ENCODE peak calls at places on chromosomes 16 and 17, in nine cellular contexts. One of them, this sample, is unnamed.

GRCh38 chr17:17446666-17447155 is 30.1 kb upstream of the MED9 start:
- DNase-seq in esophagus squamous epithelium: no peak
- DNase-seq in body of pancreas: no peak
- DNase-seq in AG04450: no peak
- DNase-seq in MM.1S: no peak
- DNase-seq in fibroblast of mammary gland: no peak
- DNase-seq in transverse colon: no peak
- DNase-seq in epithelial cell of esophagus: no peak
- DNase-seq in neural crest cell: no peak
- DNase-seq in this sample: no peak

GRCh38 chr16:84368327-84368996 is at the start of gene ATP2C2:
- DNase-seq in body of pancreas: peak
- DNase-seq in epithelial cell of esophagus: peak
- DNase-seq in esophagus squamous epithelium: no peak
- DNase-seq in fibroblast of mammary gland: no peak
- DNase-seq in MM.1S: no peak
- DNase-seq in neural crest cell: no peak
- DNase-seq in AG04450: no peak
- DNase-seq in transverse colon: peak
- DNase-seq in this sample: no peak

GRCh38 chr16:79845734-79846135 is 245.2 kb upstream of the MAF start:
- DNase-seq in epithelial cell of esophagus: peak
- DNase-seq in fibroblast of mammary gland: no peak
- DNase-seq in esophagus squamous epithelium: no peak
- DNase-seq in transverse colon: no peak
- DNase-seq in MM.1S: no peak
- DNase-seq in neural crest cell: no peak
- DNase-seq in body of pancreas: no peak
- DNase-seq in AG04450: no peak
- DNase-seq in this sample: no peak

GRCh38 chr16:4882633-4883285 is 35.5 kb downstream of the UBN1 start:
- DNase-seq in epithelial cell of esophagus: peak
- DNase-seq in esophagus squamous epithelium: no peak
- DNase-seq in body of pancreas: peak
- DNase-seq in fibroblast of mammary gland: peak
- DNase-seq in AG04450: no peak
- DNase-seq in neural crest cell: no peak
- DNase-seq in transverse colon: no peak
- DNase-seq in MM.1S: no peak
- DNase-seq in this sample: no peak

GRCh38 chr17:32536736-32537646 is 50.2 kb downstream of the CDK5R1 start:
- DNase-seq in fibroblast of mammary gland: peak
- DNase-seq in AG04450: no peak
- DNase-seq in neural crest cell: no peak
- DNase-seq in body of pancreas: no peak
- DNase-seq in MM.1S: no peak
- DNase-seq in transverse colon: no peak
- DNase-seq in epithelial cell of esophagus: no peak
- DNase-seq in esophagus squamous epithelium: no peak
- DNase-seq in this sample: no peak

GRCh38 chr16:66878067-66878466 is 2.2 kb upstream of the PDP2 start:
- DNase-seq in epithelial cell of esophagus: no peak
- DNase-seq in fibroblast of mammary gland: peak
- DNase-seq in MM.1S: peak
- DNase-seq in neural crest cell: no peak
- DNase-seq in transverse colon: no peak
- DNase-seq in body of pancreas: peak
- DNase-seq in esophagus squamous epithelium: no peak
- DNase-seq in AG04450: no peak
- DNase-seq in this sample: peak

GRCh38 chr17:66730497-66730923 is 104.4 kb upstream of the CACNG5 start:
- DNase-seq in body of pancreas: no peak
- DNase-seq in epithelial cell of esophagus: no peak
- DNase-seq in esophagus squamous epithelium: no peak
- DNase-seq in transverse colon: no peak
- DNase-seq in neural crest cell: no peak
- DNase-seq in fibroblast of mammary gland: no peak
- DNase-seq in MM.1S: no peak
- DNase-seq in AG04450: no peak
- DNase-seq in this sample: no peak

GRCh38 chr16:14015948-14016347 is 55.2 kb upstream of the MRTFB start:
- DNase-seq in neural crest cell: no peak
- DNase-seq in fibroblast of mammary gland: peak
- DNase-seq in esophagus squamous epithelium: no peak
- DNase-seq in body of pancreas: peak
- DNase-seq in epithelial cell of esophagus: peak
- DNase-seq in MM.1S: no peak
- DNase-seq in AG04450: peak
- DNase-seq in transverse colon: no peak
- DNase-seq in this sample: no peak

GRCh38 chr16:74463888-74464287 is 42.6 kb upstream of the CLEC18B start:
- DNase-seq in epithelial cell of esophagus: no peak
- DNase-seq in MM.1S: no peak
- DNase-seq in transverse colon: no peak
- DNase-seq in body of pancreas: no peak
- DNase-seq in esophagus squamous epithelium: no peak
- DNase-seq in AG04450: no peak
- DNase-seq in fibroblast of mammary gland: no peak
- DNase-seq in neural crest cell: no peak
- DNase-seq in this sample: no peak

GRCh38 chr17:30922235-30922993 is 669 bp downstream of the ADAP2 start:
- DNase-seq in body of pancreas: peak
- DNase-seq in AG04450: no peak
- DNase-seq in esophagus squamous epithelium: no peak
- DNase-seq in transverse colon: peak
- DNase-seq in MM.1S: no peak
- DNase-seq in neural crest cell: no peak
- DNase-seq in epithelial cell of esophagus: no peak
- DNase-seq in fibroblast of mammary gland: no peak
- DNase-seq in this sample: peak

GRCh38 chr17:77189148-77189547 is 48.4 kb downstream of the SEC14L1 start:
- DNase-seq in transverse colon: no peak
- DNase-seq in neural crest cell: no peak
- DNase-seq in AG04450: no peak
- DNase-seq in MM.1S: peak
- DNase-seq in body of pancreas: no peak
- DNase-seq in epithelial cell of esophagus: no peak
- DNase-seq in fibroblast of mammary gland: no peak
- DNase-seq in esophagus squamous epithelium: no peak
- DNase-seq in this sample: peak

GRCh38 chr16:83402160-83402794 is 405.5 kb upstream of the HSBP1 start:
- DNase-seq in esophagus squamous epithelium: no peak
- DNase-seq in body of pancreas: no peak
- DNase-seq in epithelial cell of esophagus: peak
- DNase-seq in transverse colon: no peak
- DNase-seq in MM.1S: no peak
- DNase-seq in AG04450: no peak
- DNase-seq in fibroblast of mammary gland: peak
- DNase-seq in neural crest cell: no peak
- DNase-seq in this sample: peak

GRCh38 chr17:80126449-80126715 is 20.5 kb downstream of the EIF4A3 start:
- DNase-seq in epithelial cell of esophagus: no peak
- DNase-seq in neural crest cell: no peak
- DNase-seq in MM.1S: no peak
- DNase-seq in body of pancreas: no peak
- DNase-seq in esophagus squamous epithelium: no peak
- DNase-seq in AG04450: no peak
- DNase-seq in fibroblast of mammary gland: no peak
- DNase-seq in transverse colon: no peak
- DNase-seq in this sample: no peak
- TF ChIP-seq CTCF in epithelial cell of esophagus: no peak
- TF ChIP-seq CTCF in neural crest cell: no peak
- TF ChIP-seq CTCF in MM.1S: no peak
- TF ChIP-seq CTCF in body of pancreas: no peak
- TF ChIP-seq CTCF in esophagus squamous epithelium: no peak
- TF ChIP-seq CTCF in AG04450: no peak
- TF ChIP-seq CTCF in fibroblast of mammary gland: no peak
- TF ChIP-seq CTCF in transverse colon: no peak
- TF ChIP-seq CTCF in this sample: no peak

GRCh38 chr17:40287159-40287493 is 553 bp upstream of the CDC6 start:
- DNase-seq in epithelial cell of esophagus: no peak
- DNase-seq in body of pancreas: no peak
- DNase-seq in fibroblast of mammary gland: no peak
- DNase-seq in neural crest cell: no peak
- DNase-seq in esophagus squamous epithelium: no peak
- DNase-seq in MM.1S: no peak
- DNase-seq in transverse colon: no peak
- DNase-seq in AG04450: no peak
- DNase-seq in this sample: no peak

GRCh38 chr17:40293363-40293762 is 5.7 kb downstream of the CDC6 start:
- DNase-seq in AG04450: no peak
- DNase-seq in transverse colon: no peak
- DNase-seq in esophagus squamous epithelium: no peak
- DNase-seq in fibroblast of mammary gland: peak
- DNase-seq in MM.1S: no peak
- DNase-seq in epithelial cell of esophagus: no peak
- DNase-seq in neural crest cell: no peak
- DNase-seq in body of pancreas: no peak
- DNase-seq in this sample: no peak

GRCh38 chr17:40291311-40291710 is 3.6 kb downstream of the CDC6 start:
- DNase-seq in epithelial cell of esophagus: no peak
- DNase-seq in body of pancreas: no peak
- DNase-seq in neural crest cell: no peak
- DNase-seq in AG04450: no peak
- DNase-seq in esophagus squamous epithelium: no peak
- DNase-seq in MM.1S: no peak
- DNase-seq in transverse colon: no peak
- DNase-seq in fibroblast of mammary gland: no peak
- DNase-seq in this sample: no peak

GRCh38 chr17:40287494-40288369 is at the start of gene CDC6:
- DNase-seq in body of pancreas: peak
- DNase-seq in esophagus squamous epithelium: peak
- DNase-seq in MM.1S: peak
- DNase-seq in neural crest cell: peak
- DNase-seq in AG04450: peak
- DNase-seq in transverse colon: peak
- DNase-seq in fibroblast of mammary gland: peak
- DNase-seq in epithelial cell of esophagus: peak
- DNase-seq in this sample: peak

DNA sequence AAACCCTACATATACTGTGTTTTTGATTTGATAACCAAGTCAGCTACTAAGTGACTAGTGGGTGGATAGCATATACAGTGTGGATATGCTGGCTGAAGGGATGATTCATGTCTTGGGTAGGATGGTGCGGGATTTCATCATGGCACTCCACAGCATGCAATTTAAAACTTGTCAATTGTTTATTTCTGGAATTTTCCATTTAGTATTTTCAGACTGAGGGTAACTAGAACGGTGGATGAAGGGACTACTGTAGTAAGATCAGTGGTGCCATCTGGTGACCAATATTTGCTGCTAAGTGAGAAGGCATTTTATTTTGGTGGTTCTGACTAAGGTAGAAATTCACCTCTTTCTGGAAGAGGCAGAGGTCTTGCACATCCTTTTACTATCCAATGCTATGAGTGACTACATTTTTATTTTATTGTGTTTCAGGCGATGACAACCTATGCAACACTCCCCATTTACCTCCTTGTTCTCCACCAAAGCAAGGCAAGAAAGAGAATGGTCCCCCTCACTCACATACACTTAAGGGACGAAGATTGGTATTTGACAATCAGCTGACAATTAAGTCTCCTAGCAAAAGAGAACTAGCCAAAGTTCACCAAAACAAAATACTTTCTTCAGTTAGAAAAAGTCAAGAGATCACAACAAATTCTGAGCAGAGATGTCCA is 3.1 kb downstream of the CDC6 start:
- DNase-seq in esophagus squamous epithelium: no peak
- DNase-seq in epithelial cell of esophagus: peak
- DNase-seq in transverse colon: peak
- DNase-seq in AG04450: peak
- DNase-seq in neural crest cell: no peak
- DNase-seq in MM.1S: peak
- DNase-seq in fibroblast of mammary gland: peak
- DNase-seq in body of pancreas: peak
- DNase-seq in this sample: peak
- TF ChIP-seq CTCF in esophagus squamous epithelium: peak
- TF ChIP-seq CTCF in epithelial cell of esophagus: peak
- TF ChIP-seq CTCF in transverse colon: peak
- TF ChIP-seq CTCF in AG04450: peak
- TF ChIP-seq CTCF in neural crest cell: peak
- TF ChIP-seq CTCF in MM.1S: peak
- TF ChIP-seq CTCF in fibroblast of mammary gland: peak
- TF ChIP-seq CTCF in body of pancreas: peak
- TF ChIP-seq CTCF in this sample: peak

DNA sequence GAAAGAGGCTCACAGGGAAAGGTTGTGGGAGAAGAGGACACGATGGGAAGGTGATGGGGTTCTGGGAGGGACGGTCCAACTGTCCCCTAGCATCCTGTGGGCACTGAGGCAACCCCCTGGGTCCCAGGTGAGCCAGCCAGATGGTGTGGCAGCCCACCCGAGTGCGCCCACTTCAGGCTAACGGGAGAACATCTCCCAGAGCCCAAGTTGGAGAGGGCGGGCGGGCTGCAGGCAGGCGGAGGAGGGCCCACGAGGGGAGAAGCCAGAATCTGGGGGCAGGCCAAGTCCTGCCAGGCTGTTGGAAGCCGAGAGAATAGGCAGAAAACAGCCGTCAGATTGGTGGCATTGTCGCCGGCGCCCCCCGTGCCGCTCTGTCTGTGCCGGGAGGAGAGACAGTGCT is 13.8 kb upstream of the ABCC3 start:
- DNase-seq in AG04450: no peak
- DNase-seq in MM.1S: no peak
- DNase-seq in epithelial cell of esophagus: no peak
- DNase-seq in neural crest cell: no peak
- DNase-seq in esophagus squamous epithelium: no peak
- DNase-seq in transverse colon: no peak
- DNase-seq in fibroblast of mammary gland: no peak
- DNase-seq in body of pancreas: no peak
- DNase-seq in this sample: no peak
- TF ChIP-seq CTCF in AG04450: peak
- TF ChIP-seq CTCF in MM.1S: no peak
- TF ChIP-seq CTCF in epithelial cell of esophagus: no peak
- TF ChIP-seq CTCF in neural crest cell: peak
- TF ChIP-seq CTCF in esophagus squamous epithelium: no peak
- TF ChIP-seq CTCF in transverse colon: no peak
- TF ChIP-seq CTCF in fibroblast of mammary gland: peak
- TF ChIP-seq CTCF in body of pancreas: no peak
- TF ChIP-seq CTCF in this sample: no peak

DNA sequence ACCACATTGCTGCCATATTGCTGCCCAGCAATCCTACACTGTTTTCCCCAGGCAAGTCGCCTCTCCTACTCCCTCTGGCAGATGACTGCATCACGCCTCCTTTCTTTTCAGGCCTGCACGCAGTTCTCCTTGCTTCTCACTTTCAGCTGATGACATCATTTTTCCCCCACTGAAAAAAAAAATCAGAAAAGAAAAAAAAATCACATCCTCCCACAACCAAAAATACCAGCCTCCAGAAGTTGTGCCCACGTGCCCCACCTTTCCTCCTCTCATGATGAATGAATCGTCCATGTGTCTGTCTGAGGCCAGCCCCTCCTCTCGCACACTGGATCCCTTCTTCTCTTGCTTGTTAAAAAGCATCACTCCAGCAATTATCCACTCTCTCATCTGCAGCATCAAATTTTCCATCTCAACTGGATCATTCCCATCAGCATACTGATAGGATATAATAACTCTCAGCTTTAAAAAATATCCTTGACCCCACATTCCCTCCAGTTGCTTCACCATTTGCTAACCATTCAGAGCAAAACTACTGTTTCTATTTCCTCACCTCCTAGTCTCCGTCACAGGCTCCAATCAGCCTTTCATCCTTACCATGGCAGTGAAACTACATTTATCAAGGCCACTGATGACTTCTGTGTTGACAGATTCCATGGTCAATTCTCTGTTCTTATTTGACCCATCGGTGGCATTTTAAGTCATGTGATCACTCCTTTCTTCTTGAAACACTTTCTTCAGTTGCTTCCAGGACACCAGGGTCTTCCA is 30.1 kb upstream of the DYNLL2 start:
- DNase-seq in body of pancreas: no peak
- DNase-seq in fibroblast of mammary gland: peak
- DNase-seq in AG04450: no peak
- DNase-seq in epithelial cell of esophagus: no peak
- DNase-seq in neural crest cell: no peak
- DNase-seq in transverse colon: no peak
- DNase-seq in esophagus squamous epithelium: no peak
- DNase-seq in MM.1S: no peak
- DNase-seq in this sample: peak
- TF ChIP-seq CTCF in body of pancreas: no peak
- TF ChIP-seq CTCF in fibroblast of mammary gland: no peak
- TF ChIP-seq CTCF in AG04450: no peak
- TF ChIP-seq CTCF in epithelial cell of esophagus: no peak
- TF ChIP-seq CTCF in neural crest cell: no peak
- TF ChIP-seq CTCF in transverse colon: no peak
- TF ChIP-seq CTCF in esophagus squamous epithelium: no peak
- TF ChIP-seq CTCF in MM.1S: no peak
- TF ChIP-seq CTCF in this sample: no peak